ENCODE peak calls at places on chromosomes 2 and 18, in four cellular contexts. I is MCF 10A; M is RWPE1; R is stimulated activated CD4-positive, alpha-beta T cell treated with anti-CD3 and anti-CD28 coated beads, Interleukin-2, amount 100 ng/mL, for 48 hours. H is an unnamed sample.

GRCh38 chr2:108399479-108399878 is 21.7 kb downstream of the SULT1C4 start:
- DNase-seq in R (no peak), I (no peak), M (no peak), H (peak)

GRCh38 chr2:184598313-184599053 is at the start of gene ZNF804A:
- DNase-seq in M (peak), I (peak), R (no peak), H (no peak)

GRCh38 chr18:6633370-6633769 is 96.1 kb upstream of the ARHGAP28 start:
- DNase-seq in M (no peak), I (no peak), R (no peak), H (no peak)

GRCh38 chr2:62305421-62306176 is 109.7 kb downstream of the B3GNT2 start:
- DNase-seq in R (peak), M (no peak), I (no peak), H (no peak)

GRCh38 chr2:118477111-118477517 is 370.3 kb downstream of the EN1 start:
- DNase-seq in I (no peak), R (no peak), M (no peak), H (no peak)

GRCh38 chr2:43950383-43951008 is 45.3 kb downstream of the LRPPRC start:
- DNase-seq in M (peak), I (peak), R (no peak), H (peak)

GRCh38 chr2:14944562-14945346 is 312.2 kb downstream of the LRATD1 start:
- DNase-seq in I (peak), R (no peak), M (peak), H (peak)

GRCh38 chr18:61954347-61954746 is 61.5 kb upstream of the RNF152 start:
- DNase-seq in R (no peak), M (no peak), I (no peak), H (no peak)

GRCh38 chr2:67304300-67304890 is 92.7 kb upstream of the ETAA1 start:
- DNase-seq in I (no peak), M (no peak), R (no peak), H (no peak)

GRCh38 chr2:238136820-238137537 is 1.5 kb upstream of the KLHL30 start:
- DNase-seq in M (no peak), I (peak), R (no peak), H (no peak)

GRCh38 chr2:239978381-239978780 is 46.8 kb downstream of the NDUFA10 start:
- DNase-seq in I (peak), M (peak), R (no peak), H (no peak)